ENCODE peak calls at places on chromosome 4, in eight cellular contexts. X, D, Y, W, U, G, L and C are unnamed samples.

GRCh38 chr4:135731681-135732080 is 1530.1 kb upstream of the PABPC4L start:
- DNase-seq in G (no peak), D (no peak), U (no peak), Y (no peak), L (no peak), W (no peak), X (no peak), C (no peak)

GRCh38 chr4:108926058-108926457 is 163.2 kb upstream of the ETNPPL start:
- DNase-seq in G (no peak), D (no peak), W (no peak), Y (no peak), U (no peak), L (peak), X (no peak), C (no peak)

GRCh38 chr4:19684079-19684478 is 567.6 kb upstream of the SLIT2 start:
- DNase-seq in W (no peak), X (no peak), D (no peak), G (no peak), Y (no peak), U (no peak), L (no peak), C (no peak)

GRCh38 chr4:138199568-138200235 is 42.4 kb downstream of the SLC7A11 start:
- DNase-seq in U (no peak), G (no peak), L (no peak), W (no peak), X (no peak), D (peak), Y (no peak), C (peak)

GRCh38 chr4:114921790-114922581 is 191.4 kb downstream of the NDST4 start:
- DNase-seq in L (no peak), G (no peak), X (no peak), D (no peak), W (no peak), U (no peak), Y (no peak), C (no peak)

GRCh38 chr4:100557306-100557705 is 39.5 kb upstream of the EMCN start:
- DNase-seq in W (no peak), X (no peak), Y (no peak), G (no peak), U (no peak), D (no peak), L (no peak), C (no peak)

GRCh38 chr4:140756292-140757219 is at the start of gene TBC1D9:
- DNase-seq in D (peak), X (peak), W (peak), Y (peak), G (no peak), U (peak), L (peak), C (peak)

GRCh38 chr4:73417973-73418372 is 13.9 kb downstream of the ALB start:
- DNase-seq in D (no peak), X (no peak), Y (no peak), U (no peak), G (no peak), W (no peak), L (peak), C (no peak)

GRCh38 chr4:119300388-119301131 is 21.4 kb downstream of the FABP2 start:
- DNase-seq in Y (peak), G (peak), L (peak), W (peak), U (peak), X (peak), D (peak), C (peak)

GRCh38 chr4:2832309-2832980 is 11.2 kb upstream of the ADD1 start:
- DNase-seq in Y (peak), D (no peak), W (no peak), X (no peak), G (no peak), U (no peak), L (no peak), C (no peak)

GRCh38 chr4:159229164-159229563 is 126.3 kb downstream of the RAPGEF2 start:
- DNase-seq in U (no peak), W (no peak), D (peak), Y (no peak), X (no peak), L (no peak), G (no peak), C (peak)

GRCh38 chr4:8346838-8347605 is 77.5 kb downstream of the HTRA3 start:
- DNase-seq in G (no peak), W (no peak), D (no peak), Y (peak), L (no peak), U (no peak), X (no peak), C (peak)

GRCh38 chr4:153137168-153137567 is 67.1 kb upstream of the TRIM2 start:
- DNase-seq in G (no peak), W (no peak), L (peak), U (no peak), D (peak), Y (no peak), X (no peak), C (peak)

GRCh38 chr4:33715996-33716395 is 2528.3 kb downstream of the ARAP2 start:
- DNase-seq in G (no peak), X (no peak), D (no peak), U (no peak), Y (peak), W (no peak), L (no peak), C (no peak)

GRCh38 chr4:76984788-76985211 is 35.2 kb downstream of the SEPTIN11 start:
- DNase-seq in X (no peak), G (no peak), Y (peak), L (no peak), U (no peak), D (no peak), W (no peak), C (peak)

GRCh38 chr4:26252349-26252748 is 68.5 kb upstream of the RBPJ start:
- DNase-seq in X (peak), U (no peak), L (no peak), Y (no peak), D (no peak), W (no peak), G (no peak), C (no peak)

GRCh38 chr4:140884431-140885058 is 128.4 kb upstream of the TBC1D9 start:
- DNase-seq in G (peak), D (peak), L (peak), X (peak), Y (peak), U (peak), W (peak), C (peak)

GRCh38 chr4:140112576-140112975 is 41.4 kb downstream of the MAML3 start:
- DNase-seq in D (no peak), Y (no peak), X (no peak), G (no peak), L (no peak), U (no peak), W (no peak), C (no peak)

GRCh38 chr4:41448935-41449334 is 89.0 kb upstream of the LIMCH1 start:
- DNase-seq in Y (no peak), X (no peak), U (no peak), W (no peak), D (peak), G (no peak), L (no peak), C (no peak)

GRCh38 chr4:152535236-152535902 is 523 bp downstream of the FBXW7 start:
- DNase-seq in U (peak), L (peak), D (no peak), X (no peak), Y (peak), W (no peak), G (peak), C (no peak)

GRCh38 chr4:135532132-135532531 is 1330.5 kb upstream of the PABPC4L start:
- DNase-seq in L (no peak), X (no peak), Y (peak), U (no peak), D (no peak), W (no peak), G (no peak), C (no peak)

GRCh38 chr4:99855677-99856076 is 38.5 kb downstream of the LAMTOR3 start:
- DNase-seq in L (peak), D (no peak), Y (no peak), W (no peak), U (no peak), G (no peak), X (peak), C (no peak)

GRCh38 chr4:113094802-113095201 is 45.3 kb downstream of the ANK2 start:
- DNase-seq in D (peak), U (no peak), W (no peak), L (peak), Y (peak), X (no peak), G (peak), C (no peak)

GRCh38 chr4:122167369-122167768 is 15.2 kb downstream of the BLTP1 start:
- DNase-seq in U (peak), L (no peak), G (no peak), X (no peak), D (no peak), Y (no peak), W (no peak), C (no peak)

GRCh38 chr4:118927976-118928375 is 39.3 kb downstream of the SYNPO2 start:
- DNase-seq in D (no peak), Y (no peak), G (no peak), W (no peak), X (no peak), U (no peak), L (no peak), C (no peak)

GRCh38 chr4:103450693-103451092 is 252.6 kb upstream of the CENPE start:
- DNase-seq in U (no peak), L (no peak), X (no peak), G (no peak), D (no peak), Y (no peak), W (no peak), C (no peak)

GRCh38 chr4:17763931-17764330 is 17.5 kb downstream of the FAM184B start:
- DNase-seq in L (no peak), D (no peak), X (no peak), G (no peak), W (no peak), U (no peak), Y (peak), C (no peak)

GRCh38 chr4:24991015-24991414 is 39.7 kb downstream of the LGI2 start:
- DNase-seq in L (no peak), U (no peak), D (no peak), Y (no peak), G (no peak), X (no peak), W (no peak), C (peak)

GRCh38 chr4:35730414-35730813 is 513.9 kb downstream of the ARAP2 start:
- DNase-seq in X (no peak), W (no peak), L (no peak), G (no peak), D (no peak), U (no peak), Y (no peak), C (no peak)

GRCh38 chr4:23279377-23279988 is 586.7 kb downstream of the GBA3 start:
- DNase-seq in Y (no peak), L (peak), U (no peak), W (no peak), D (no peak), G (no peak), X (no peak), C (no peak)

GRCh38 chr4:44415251-44415650 is 33.4 kb downstream of the KCTD8 start:
- DNase-seq in L (no peak), G (no peak), Y (no peak), X (no peak), U (no peak), D (no peak), W (no peak), C (no peak)

GRCh38 chr4:8393593-8394038 is 46.9 kb downstream of the ACOX3 start:
- DNase-seq in X (no peak), Y (peak), L (no peak), G (no peak), U (no peak), W (no peak), D (peak), C (peak)

GRCh38 chr4:109826719-109827118 is 1.1 kb upstream of the RRH start:
- DNase-seq in D (no peak), G (peak), L (peak), W (no peak), Y (peak), X (no peak), U (no peak), C (peak)

GRCh38 chr4:154366956-154367355 is 124.6 kb downstream of the DCHS2 start:
- DNase-seq in X (no peak), G (no peak), Y (no peak), D (no peak), W (no peak), L (no peak), U (no peak), C (no peak)

GRCh38 chr4:25767877-25768475 is 94.8 kb downstream of the SEL1L3 start:
- DNase-seq in Y (peak), W (peak), L (peak), D (peak), G (peak), U (peak), X (no peak), C (peak)

GRCh38 chr4:159106636-159107035 is 3.8 kb downstream of the RAPGEF2 start:
- DNase-seq in L (no peak), G (no peak), Y (no peak), U (no peak), W (no peak), X (no peak), D (no peak), C (peak)

GRCh38 chr4:84166486-84166885 is 332.6 kb downstream of the NKX6-1 start:
- DNase-seq in U (no peak), D (no peak), X (no peak), G (no peak), Y (no peak), W (no peak), L (no peak), C (no peak)

GRCh38 chr4:22573198-22573597 is 57.3 kb upstream of the ADGRA3 start:
- DNase-seq in Y (no peak), X (no peak), D (no peak), G (no peak), U (no peak), W (no peak), L (no peak), C (no peak)

DNA sequence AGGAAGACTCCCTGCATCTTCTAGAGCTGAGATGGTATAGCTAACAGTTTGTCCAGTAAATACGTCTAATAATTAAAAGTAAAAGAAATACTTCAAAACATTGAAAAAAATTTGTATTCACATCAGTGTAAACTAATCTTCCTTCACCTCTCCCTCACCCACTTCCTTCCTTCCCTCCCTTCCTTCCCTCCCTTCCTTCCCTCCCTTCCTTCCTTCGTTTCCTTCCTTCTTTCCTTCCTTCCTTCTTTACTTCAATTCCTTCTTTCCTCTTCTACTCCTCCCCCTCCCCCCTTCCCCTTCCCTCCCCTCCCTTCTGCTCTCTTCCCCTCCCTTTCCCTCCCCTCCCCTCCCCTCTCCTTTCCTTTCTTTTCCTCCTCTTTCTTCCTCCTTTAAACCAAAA is 103.7 kb downstream of the POU4F2 start:
- DNase-seq in Y (no peak), D (no peak), U (no peak), G (no peak), L (no peak), W (no peak), X (no peak), C (no peak)
- TF ChIP-seq MAX in Y (no peak), D (no peak), U (no peak), G (no peak), L (no peak), W (no peak), X (no peak), C (no peak)

DNA sequence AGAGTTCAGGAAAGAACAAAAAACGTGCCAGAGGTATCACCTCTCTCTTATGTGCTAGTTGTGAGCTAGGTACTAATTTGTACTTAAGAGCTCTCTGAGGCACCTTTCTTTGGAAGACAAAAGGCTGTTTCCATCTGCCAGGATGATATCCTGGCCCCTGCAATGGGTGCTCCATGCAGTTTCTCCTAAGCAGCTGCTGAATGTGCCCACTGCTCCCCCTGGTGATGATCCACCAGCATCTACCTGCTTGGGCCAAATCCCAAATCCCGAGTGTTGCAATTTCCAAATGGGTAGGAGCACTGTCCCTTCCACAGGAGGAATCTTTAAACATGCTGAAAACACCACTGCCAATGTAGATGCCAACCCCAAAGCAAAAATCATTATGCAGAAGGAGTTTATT is 69.4 kb upstream of the C4orf50 start:
- DNase-seq in D (peak), U (peak), L (peak), Y (peak), W (peak), G (peak), X (no peak), C (peak)
- TF ChIP-seq CTCF in D (peak), U (peak), L (peak), Y (no peak), W (peak), G (peak), X (peak), C (peak)

GRCh38 chr4:128835498-128836222 is 26.2 kb downstream of the JADE1 start:
- DNase-seq in G (no peak), X (no peak), U (no peak), L (no peak), D (no peak), W (no peak), Y (no peak), C (no peak)
- TF ChIP-seq MAX in G (no peak), X (no peak), U (no peak), L (no peak), D (no peak), W (no peak), Y (no peak), C (no peak)

DNA sequence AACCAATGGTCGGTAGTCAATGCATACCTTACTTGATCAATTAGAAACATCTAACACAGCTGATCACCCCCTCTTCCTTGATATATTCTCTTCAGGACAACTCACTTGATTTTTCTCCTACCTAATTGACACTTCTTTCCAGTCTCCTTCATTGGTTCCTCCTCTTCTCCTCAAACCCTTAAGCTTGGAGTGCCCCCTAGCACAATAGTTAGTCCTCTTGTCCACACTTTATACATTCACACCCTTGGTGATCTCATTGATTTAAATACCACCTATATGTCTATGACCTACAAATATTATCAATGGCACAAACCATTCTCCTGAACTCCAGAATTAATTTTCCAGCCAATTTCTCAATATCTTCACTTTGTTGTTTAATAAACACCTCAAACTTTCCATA is 724.0 kb downstream of the ADGRL3 start:
- DNase-seq in Y (no peak), U (no peak), G (no peak), D (no peak), X (no peak), L (peak), W (no peak), C (no peak)
- TF ChIP-seq CTCF in Y (no peak), U (no peak), G (no peak), D (no peak), X (no peak), L (no peak), W (no peak), C (no peak)